ENCODE peak calls at places on chromosomes 13 and 19, in ten cellular contexts. Z is adrenal gland, K is PC-3, X is DND-41, B is neural crest cell, Q is IMR-90, I is Caco-2, L is activated B cell treated with CpG ODN at 0.5 μM for 24 hours, N is left ventricle myocardium inferior, U is ovary. V is an unnamed sample.

GRCh38 chr13:83248751-83249150 is 633.5 kb downstream of the SLITRK1 start:
- DNase-seq in Z (no peak), K (no peak), X (no peak), B (no peak), Q (no peak), I (no peak), L (no peak), N (no peak), U (no peak), V (no peak)

GRCh38 chr13:100510208-100510997 is 78.2 kb downstream of the GGACT start:
- DNase-seq in Z (no peak), K (no peak), X (no peak), B (no peak), Q (no peak), I (no peak), L (no peak), N (no peak), U (no peak), V (no peak)

GRCh38 chr19:16368385-16369305 is 44.0 kb downstream of the KLF2 start:
- DNase-seq in Z (no peak), K (no peak), X (peak), B (no peak), Q (no peak), I (no peak), L (no peak), N (no peak), U (peak), V (no peak)

GRCh38 chr19:36916991-36917390 is 859 bp downstream of the ZNF568 start:
- DNase-seq in Z (peak), K (no peak), X (peak), B (no peak), Q (peak), I (no peak), L (no peak), N (no peak), U (no peak), V (no peak)

GRCh38 chr13:40072663-40073120 is 417.2 kb downstream of the COG6 start:
- DNase-seq in Z (no peak), K (no peak), X (no peak), B (no peak), Q (no peak), I (no peak), L (no peak), N (no peak), U (no peak), V (no peak)

GRCh38 chr19:42091300-42092266 is 15.6 kb downstream of the ZNF574 start:
- DNase-seq in Z (peak), K (peak), X (no peak), B (no peak), Q (peak), I (no peak), L (no peak), N (no peak), U (no peak), V (no peak)

GRCh38 chr13:97445504-97446187 is 11.7 kb downstream of the RAP2A start:
- DNase-seq in Z (no peak), K (no peak), X (no peak), B (no peak), Q (no peak), I (no peak), L (no peak), N (no peak), U (no peak), V (no peak)

GRCh38 chr13:102868366-102868936 is 22.6 kb downstream of the ERCC5 start:
- DNase-seq in Z (no peak), K (no peak), X (no peak), B (no peak), Q (peak), I (no peak), L (no peak), N (no peak), U (no peak), V (no peak)

GRCh38 chr13:109381546-109382180 is 404.7 kb downstream of the IRS2 start:
- DNase-seq in Z (no peak), K (no peak), X (no peak), B (no peak), Q (peak), I (no peak), L (no peak), N (no peak), U (no peak), V (no peak)

GRCh38 chr19:34662919-34663318 is 14.0 kb downstream of the SCGB2B2 start:
- DNase-seq in Z (no peak), K (peak), X (peak), B (no peak), Q (no peak), I (no peak), L (no peak), N (no peak), U (no peak), V (peak)

GRCh38 chr19:38686530-38686888 is 39.1 kb downstream of the ACTN4 start:
- DNase-seq in Z (no peak), K (no peak), X (no peak), B (no peak), Q (no peak), I (no peak), L (no peak), N (no peak), U (no peak), V (no peak)

GRCh38 chr13:76687467-76687866 is 198.7 kb downstream of the KCTD12 start:
- DNase-seq in Z (no peak), K (no peak), X (no peak), B (no peak), Q (no peak), I (no peak), L (no peak), N (no peak), U (no peak), V (no peak)

GRCh38 chr19:54478677-54479266 is 5.7 kb upstream of the CDC42EP5 start:
- DNase-seq in Z (no peak), K (peak), X (peak), B (peak), Q (peak), I (no peak), L (no peak), N (no peak), U (no peak), V (peak)

GRCh38 chr13:41762796-41763195 is 198.1 kb downstream of the VWA8 start:
- DNase-seq in Z (no peak), K (no peak), X (no peak), B (no peak), Q (no peak), I (no peak), L (no peak), N (no peak), U (no peak), V (no peak)

GRCh38 chr13:73677041-73677589 is 457.1 kb downstream of the KLF12 start:
- DNase-seq in Z (no peak), K (peak), X (no peak), B (no peak), Q (peak), I (peak), L (no peak), N (no peak), U (no peak), V (no peak)

GRCh38 chr13:82116422-82116989 is 1765.8 kb downstream of the SLITRK1 start:
- DNase-seq in Z (no peak), K (no peak), X (no peak), B (no peak), Q (no peak), I (no peak), L (no peak), N (no peak), U (no peak), V (no peak)

GRCh38 chr13:31452525-31452924 is 252.8 kb downstream of the B3GLCT start:
- DNase-seq in Z (no peak), K (no peak), X (no peak), B (no peak), Q (no peak), I (no peak), L (no peak), N (no peak), U (no peak), V (no peak)

DNA sequence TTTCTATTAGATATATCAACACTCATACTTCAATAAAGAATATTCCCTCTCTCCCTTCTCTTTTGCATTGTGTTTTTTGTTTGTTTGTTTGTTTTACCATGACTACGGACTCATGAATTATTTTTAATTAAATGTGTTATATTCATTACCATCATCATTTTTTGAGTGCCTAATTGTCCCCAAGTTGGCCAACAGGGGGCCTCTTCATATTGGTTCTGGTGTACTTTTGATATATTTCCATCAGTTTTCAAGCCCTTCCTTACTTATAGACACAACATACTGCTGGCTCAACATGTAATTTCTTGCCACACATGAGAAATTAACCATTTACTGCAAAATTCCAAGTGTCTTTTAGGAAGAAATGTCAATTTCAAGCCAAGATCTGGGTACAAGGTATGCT is 54.5 kb upstream of the GPC6 start:
- DNase-seq in Z (no peak), K (no peak), X (no peak), B (no peak), Q (no peak), I (no peak), L (no peak), N (no peak), U (no peak), V (peak)
- TF ChIP-seq CTCF in Z (no peak), K (peak), X (no peak), B (peak), Q (peak), I (peak), L (no peak), N (no peak), U (no peak), V (peak)

GRCh38 chr19:6023936-6024335 is 46.0 kb upstream of the RANBP3 start:
- DNase-seq in Z (no peak), K (no peak), X (no peak), B (no peak), Q (no peak), I (no peak), L (no peak), N (no peak), U (no peak), V (no peak)

GRCh38 chr19:6023085-6023682 is 45.2 kb upstream of the RANBP3 start:
- DNase-seq in Z (no peak), K (peak), X (no peak), B (no peak), Q (peak), I (no peak), L (no peak), N (no peak), U (no peak), V (no peak)

GRCh38 chr19:6020972-6021805 is 43.2 kb upstream of the RANBP3 start:
- DNase-seq in Z (no peak), K (peak), X (no peak), B (no peak), Q (no peak), I (no peak), L (no peak), N (no peak), U (no peak), V (no peak)

GRCh38 chr19:6021878-6022569 is 44.1 kb upstream of the RANBP3 start:
- DNase-seq in Z (peak), K (peak), X (peak), B (peak), Q (peak), I (peak), L (peak), N (peak), U (peak), V (peak)

DNA sequence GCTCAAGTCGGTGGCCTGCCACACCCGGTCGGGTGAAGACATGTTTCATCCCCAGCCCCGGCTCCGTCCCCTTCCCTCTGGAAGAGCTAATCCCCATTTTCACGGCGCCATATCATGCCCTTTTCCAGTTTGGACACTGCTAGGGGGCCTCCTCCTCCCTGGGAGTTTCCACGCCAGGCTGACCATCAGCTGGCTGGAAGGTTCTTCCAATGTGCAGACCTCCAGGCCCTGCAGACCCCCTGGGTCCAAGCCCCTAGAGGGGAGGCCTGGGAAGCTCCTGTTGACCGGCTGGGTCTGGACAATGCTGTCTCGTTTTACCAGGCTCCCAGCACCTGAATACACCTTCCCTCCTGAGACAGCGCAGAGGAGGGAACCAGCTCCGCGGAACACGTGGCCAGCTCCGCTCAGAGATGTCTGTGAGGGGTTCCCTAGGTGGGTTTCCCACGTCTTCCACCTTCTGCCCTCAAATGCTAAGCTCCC is 44.7 kb upstream of the RANBP3 start:
- DNase-seq in Z (no peak), K (no peak), X (no peak), B (no peak), Q (no peak), I (no peak), L (no peak), N (no peak), U (no peak), V (no peak)
- TF ChIP-seq CTCF in Z (no peak), K (peak), X (no peak), B (no peak), Q (no peak), I (no peak), L (no peak), N (no peak), U (no peak), V (peak)

GRCh38 chr13:111958612-111959395 is 108.1 kb upstream of the SOX1 start:
- DNase-seq in Z (no peak), K (no peak), X (no peak), B (no peak), Q (no peak), I (no peak), L (no peak), N (no peak), U (no peak), V (no peak)
- TF ChIP-seq CTCF in Z (no peak), K (no peak), X (no peak), B (no peak), Q (no peak), I (no peak), L (no peak), N (no peak), U (no peak), V (no peak)

DNA sequence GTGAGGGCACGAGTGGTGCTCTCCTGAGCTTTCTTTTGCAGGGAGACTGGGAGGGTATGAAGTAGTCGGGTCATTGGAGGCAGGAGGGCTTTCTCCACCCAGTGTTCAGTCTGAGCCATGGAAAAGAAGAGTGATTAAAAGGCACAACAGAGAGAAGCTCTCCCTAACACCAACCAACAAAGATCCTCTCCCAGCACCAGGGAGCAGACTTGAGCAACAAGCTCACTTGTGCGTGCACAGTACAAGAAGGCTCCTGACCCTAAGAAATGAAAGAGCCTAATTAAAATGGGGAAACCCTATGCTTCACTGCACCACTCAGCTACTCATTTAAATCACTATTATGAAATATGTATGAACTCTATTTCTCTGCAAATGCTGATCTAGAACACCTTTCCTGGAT is 276.3 kb upstream of the SOX21 start:
- DNase-seq in Z (no peak), K (no peak), X (no peak), B (no peak), Q (no peak), I (no peak), L (no peak), N (no peak), U (no peak), V (no peak)
- TF ChIP-seq CTCF in Z (no peak), K (no peak), X (no peak), B (no peak), Q (no peak), I (no peak), L (no peak), N (no peak), U (no peak), V (no peak)

GRCh38 chr19:47719047-47719885 is 6.0 kb downstream of the EHD2 start:
- DNase-seq in Z (peak), K (no peak), X (no peak), B (no peak), Q (peak), I (no peak), L (no peak), N (peak), U (peak), V (no peak)

GRCh38 chr19:47716270-47716937 is 3.2 kb downstream of the EHD2 start:
- DNase-seq in Z (peak), K (no peak), X (no peak), B (no peak), Q (no peak), I (no peak), L (no peak), N (no peak), U (peak), V (no peak)

GRCh38 chr19:47714339-47714738 is 1.1 kb downstream of the EHD2 start:
- DNase-seq in Z (no peak), K (no peak), X (no peak), B (no peak), Q (no peak), I (no peak), L (no peak), N (no peak), U (no peak), V (no peak)

GRCh38 chr19:47711652-47712239 is 1.5 kb upstream of the EHD2 start:
- DNase-seq in Z (no peak), K (no peak), X (no peak), B (no peak), Q (no peak), I (no peak), L (no peak), N (no peak), U (no peak), V (no peak)

GRCh38 chr19:47713046-47714021 is at the start of gene EHD2:
- DNase-seq in Z (peak), K (no peak), X (no peak), B (peak), Q (peak), I (no peak), L (no peak), N (peak), U (peak), V (peak)
- TF ChIP-seq CTCF in Z (peak), K (peak), X (peak), B (peak), Q (peak), I (peak), L (no peak), N (peak), U (peak), V (peak)

GRCh38 chr13:114143806-114144605 is 11.6 kb upstream of the RASA3 start:
- DNase-seq in Z (no peak), K (no peak), X (peak), B (no peak), Q (no peak), I (no peak), L (peak), N (no peak), U (peak), V (peak)
- TF ChIP-seq CTCF in Z (no peak), K (peak), X (peak), B (peak), Q (no peak), I (peak), L (no peak), N (no peak), U (no peak), V (no peak)

GRCh38 chr19:58088521-58089052 is 9.4 kb downstream of the ZSCAN18 start:
- DNase-seq in Z (no peak), K (no peak), X (no peak), B (no peak), Q (no peak), I (no peak), L (no peak), N (no peak), U (no peak), V (no peak)

GRCh38 chr19:58093071-58093470 is 5.0 kb downstream of the ZSCAN18 start:
- DNase-seq in Z (no peak), K (no peak), X (no peak), B (no peak), Q (no peak), I (no peak), L (no peak), N (no peak), U (no peak), V (no peak)

GRCh38 chr19:58091251-58091995 is 6.6 kb downstream of the ZSCAN18 start:
- DNase-seq in Z (no peak), K (no peak), X (no peak), B (no peak), Q (no peak), I (no peak), L (no peak), N (no peak), U (no peak), V (no peak)

GRCh38 chr19:58086825-58087710 is 11.0 kb downstream of the ZSCAN18 start:
- DNase-seq in Z (no peak), K (no peak), X (no peak), B (no peak), Q (no peak), I (no peak), L (no peak), N (no peak), U (no peak), V (no peak)

GRCh38 chr19:58089846-58090245 is 8.2 kb downstream of the ZSCAN18 start:
- DNase-seq in Z (no peak), K (no peak), X (no peak), B (no peak), Q (no peak), I (no peak), L (no peak), N (no peak), U (no peak), V (no peak)
- TF ChIP-seq CTCF in Z (no peak), K (no peak), X (no peak), B (no peak), Q (no peak), I (no peak), L (no peak), N (no peak), U (no peak), V (no peak)

GRCh38 chr13:33262069-33262487 is 23.5 kb downstream of the STARD13 start:
- DNase-seq in Z (peak), K (peak), X (no peak), B (no peak), Q (peak), I (no peak), L (no peak), N (no peak), U (no peak), V (no peak)

GRCh38 chr13:33263976-33264619 is 21.5 kb downstream of the STARD13 start:
- DNase-seq in Z (no peak), K (no peak), X (no peak), B (no peak), Q (no peak), I (no peak), L (no peak), N (no peak), U (no peak), V (no peak)

GRCh38 chr13:33262554-33262953 is 23.0 kb downstream of the STARD13 start:
- DNase-seq in Z (no peak), K (no peak), X (no peak), B (no peak), Q (no peak), I (no peak), L (no peak), N (no peak), U (no peak), V (no peak)

GRCh38 chr13:33263484-33263883 is 22.1 kb downstream of the STARD13 start:
- DNase-seq in Z (no peak), K (no peak), X (no peak), B (no peak), Q (no peak), I (no peak), L (no peak), N (no peak), U (no peak), V (no peak)

GRCh38 chr13:33262997-33263396 is 22.6 kb downstream of the STARD13 start:
- DNase-seq in Z (no peak), K (no peak), X (no peak), B (no peak), Q (no peak), I (no peak), L (no peak), N (no peak), U (no peak), V (no peak)
- TF ChIP-seq CTCF in Z (no peak), K (peak), X (peak), B (no peak), Q (peak), I (no peak), L (no peak), N (peak), U (no peak), V (no peak)

V was measured in endothelial cell.